ENCODE peak calls at places on chromosomes 7 and 10, in eight cellular contexts. One of them, this sample, is unnamed.
A peak's percentile ranks its signal among the peaks of the same experiment; 100 is the strongest.

GRCh38 chr7:45662018-45662417 is 87.8 kb downstream of the ADCY1 start:
- DNase-seq in neural progenitor cell: no peak
- DNase-seq in GM23338: no peak
- DNase-seq in MM.1S: no peak
- DNase-seq in HCT116: no peak
- DNase-seq in PC-3: no peak
- DNase-seq in GM23248: no peak
- DNase-seq in hepatocyte: no peak
- DNase-seq in this sample: no peak

GRCh38 chr7:92131093-92131492 is 3.2 kb downstream of the CYP51A1 start:
- DNase-seq in PC-3: no peak
- DNase-seq in HCT116: no peak
- DNase-seq in neural progenitor cell: no peak
- DNase-seq in GM23248: no peak
- DNase-seq in hepatocyte: no peak
- DNase-seq in GM23338: no peak
- DNase-seq in MM.1S: no peak
- DNase-seq in this sample: no peak

GRCh38 chr7:691361-692045 is 35.0 kb upstream of the DNAAF5 start:
- DNase-seq in GM23248: no peak
- DNase-seq in MM.1S: no peak
- DNase-seq in neural progenitor cell: no peak
- DNase-seq in GM23338: no peak
- DNase-seq in PC-3: no peak
- DNase-seq in hepatocyte: peak; percentile 2
- DNase-seq in HCT116: no peak
- DNase-seq in this sample: no peak

GRCh38 chr10:128631801-128632241 is 505.6 kb upstream of the MKI67 start:
- DNase-seq in GM23338: peak; percentile 66
- DNase-seq in MM.1S: peak; percentile 72
- DNase-seq in HCT116: peak; percentile 35
- DNase-seq in neural progenitor cell: peak; percentile 51
- DNase-seq in hepatocyte: peak; percentile 32
- DNase-seq in GM23248: peak; percentile 57
- DNase-seq in PC-3: no peak
- DNase-seq in this sample: peak; percentile 16

GRCh38 chr10:91901784-91902677 is 7.3 kb downstream of the FGFBP3 start:
- DNase-seq in GM23248: peak; percentile 93
- DNase-seq in GM23338: no peak
- DNase-seq in MM.1S: no peak
- DNase-seq in HCT116: peak; percentile 42
- DNase-seq in hepatocyte: peak; percentile 79
- DNase-seq in PC-3: peak; percentile 93
- DNase-seq in neural progenitor cell: no peak
- DNase-seq in this sample: no peak

GRCh38 chr7:21850531-21851285 is 95.0 kb downstream of the CDCA7L start:
- DNase-seq in HCT116: no peak
- DNase-seq in MM.1S: no peak
- DNase-seq in GM23248: peak; percentile 69
- DNase-seq in PC-3: peak; percentile 27
- DNase-seq in neural progenitor cell: no peak
- DNase-seq in hepatocyte: no peak
- DNase-seq in GM23338: no peak
- DNase-seq in this sample: no peak

GRCh38 chr7:129496653-129497052 is 5.7 kb upstream of the SMKR1 start:
- DNase-seq in neural progenitor cell: no peak
- DNase-seq in PC-3: no peak
- DNase-seq in hepatocyte: no peak
- DNase-seq in HCT116: no peak
- DNase-seq in GM23338: no peak
- DNase-seq in GM23248: no peak
- DNase-seq in MM.1S: no peak
- DNase-seq in this sample: no peak

GRCh38 chr10:34343764-34344163 is 471.3 kb downstream of the PARD3 start:
- DNase-seq in hepatocyte: no peak
- DNase-seq in GM23338: no peak
- DNase-seq in HCT116: no peak
- DNase-seq in PC-3: peak; percentile 79
- DNase-seq in GM23248: peak; percentile 29
- DNase-seq in neural progenitor cell: no peak
- DNase-seq in MM.1S: no peak
- DNase-seq in this sample: no peak

GRCh38 chr7:74485611-74486010 is 31.9 kb downstream of the GTF2IRD1 start:
- DNase-seq in HCT116: no peak
- DNase-seq in GM23248: no peak
- DNase-seq in GM23338: no peak
- DNase-seq in neural progenitor cell: no peak
- DNase-seq in hepatocyte: no peak
- DNase-seq in MM.1S: no peak
- DNase-seq in PC-3: no peak
- DNase-seq in this sample: no peak

GRCh38 chr10:113104071-113104470 is 154.0 kb downstream of the TCF7L2 start:
- DNase-seq in hepatocyte: no peak
- DNase-seq in GM23248: peak; percentile 73
- DNase-seq in neural progenitor cell: no peak
- DNase-seq in HCT116: no peak
- DNase-seq in MM.1S: no peak
- DNase-seq in GM23338: no peak
- DNase-seq in PC-3: no peak
- DNase-seq in this sample: no peak

DNA sequence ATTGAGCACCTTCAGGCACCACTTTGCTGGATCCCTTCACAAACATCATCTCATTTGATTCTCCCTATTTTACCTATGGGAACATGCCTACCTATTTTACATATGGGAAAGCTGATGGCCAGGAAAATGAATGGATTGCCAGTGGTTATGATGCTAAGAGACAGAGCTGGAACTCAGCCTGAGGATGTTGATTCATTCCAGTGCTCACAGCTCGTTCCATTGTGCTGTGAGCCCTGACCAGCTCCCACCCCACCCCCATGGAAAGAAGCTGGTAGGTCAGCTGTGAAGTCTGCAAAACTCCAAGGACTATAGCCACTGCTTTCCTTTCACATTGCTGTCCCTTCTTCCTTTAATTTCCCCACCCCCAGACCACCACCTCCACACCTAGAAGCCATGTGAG is 9.6 kb downstream of the UBTD1 start:
- DNase-seq in HCT116: no peak
- DNase-seq in GM23248: peak; percentile 80
- DNase-seq in GM23338: no peak
- DNase-seq in neural progenitor cell: no peak
- DNase-seq in hepatocyte: no peak
- DNase-seq in PC-3: peak; percentile 24
- DNase-seq in MM.1S: no peak
- DNase-seq in this sample: no peak
- TF ChIP-seq EZH2phosphoT487 in HCT116: no peak
- TF ChIP-seq EZH2phosphoT487 in GM23248: no peak
- TF ChIP-seq EZH2phosphoT487 in GM23338: no peak
- TF ChIP-seq EZH2phosphoT487 in neural progenitor cell: no peak
- TF ChIP-seq EZH2phosphoT487 in hepatocyte: no peak
- TF ChIP-seq EZH2phosphoT487 in PC-3: no peak
- TF ChIP-seq EZH2phosphoT487 in MM.1S: no peak
- TF ChIP-seq EZH2phosphoT487 in this sample: no peak

DNA sequence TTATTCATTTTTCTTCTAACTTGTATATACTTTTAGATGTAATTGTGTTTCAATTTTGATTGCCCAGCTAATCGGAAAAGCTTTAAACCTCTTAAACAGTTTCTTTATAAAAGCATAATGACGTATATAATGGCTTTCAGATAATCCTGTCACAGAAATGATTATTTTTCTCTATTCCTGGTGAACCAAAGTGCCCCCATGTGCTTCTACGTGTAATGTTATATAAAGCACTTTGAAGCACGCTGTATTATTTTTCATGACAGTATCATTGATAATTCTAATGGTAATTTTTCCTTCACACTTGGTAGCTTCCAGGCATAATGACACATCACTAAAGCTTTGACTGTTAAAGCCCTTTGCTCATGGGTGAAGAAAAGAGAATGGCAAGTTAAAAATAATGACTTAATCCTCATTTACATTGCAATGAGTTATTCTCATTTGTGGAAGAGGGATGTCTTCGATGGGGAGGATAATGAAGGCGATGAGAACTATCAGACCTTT is 460.0 kb downstream of the DPP6 start:
- DNase-seq in MM.1S: no peak
- DNase-seq in GM23248: no peak
- DNase-seq in PC-3: no peak
- DNase-seq in HCT116: no peak
- DNase-seq in neural progenitor cell: no peak
- DNase-seq in hepatocyte: no peak
- DNase-seq in GM23338: no peak
- DNase-seq in this sample: no peak
- H3K4me1 ChIP-seq in MM.1S: no peaks in the 10 kb centered on the region
- H3K4me1 ChIP-seq in GM23248: no peaks in the 10 kb centered on the region
- H3K4me1 ChIP-seq in PC-3: no peaks in the 10 kb centered on the region
- H3K4me1 ChIP-seq in HCT116: no peaks in the 10 kb centered on the region
- H3K4me1 ChIP-seq in neural progenitor cell: no peaks in the 10 kb centered on the region
- H3K4me1 ChIP-seq in hepatocyte: no peaks in the 10 kb centered on the region
- H3K4me1 ChIP-seq in GM23338: no peaks in the 10 kb centered on the region
- H3K4me1 ChIP-seq in this sample: no peaks in the 10 kb centered on the region

DNA sequence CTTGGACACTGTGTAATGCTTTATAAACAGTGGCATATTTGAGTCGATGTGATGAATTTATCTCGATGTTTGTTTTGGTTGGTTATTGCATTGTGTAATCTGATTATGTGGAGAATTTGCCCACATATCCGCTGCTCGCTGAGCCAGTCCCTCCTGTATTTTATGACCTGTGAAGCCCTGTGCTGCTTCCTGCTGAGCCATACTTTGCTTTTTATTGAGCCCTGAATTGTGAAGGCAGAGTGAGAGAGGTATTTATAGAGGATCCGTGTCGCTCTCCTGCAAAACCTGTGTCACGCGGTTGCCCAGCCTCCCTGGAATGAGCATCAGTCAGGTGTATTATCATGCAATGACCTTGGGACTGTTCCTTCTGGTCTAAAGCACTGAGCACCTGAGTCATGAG is 253.7 kb downstream of the ARHGAP21 start:
- DNase-seq in MM.1S: no peak
- DNase-seq in PC-3: peak; percentile 89
- DNase-seq in GM23338: no peak
- DNase-seq in hepatocyte: peak; percentile 84
- DNase-seq in GM23248: no peak
- DNase-seq in HCT116: no peak
- DNase-seq in neural progenitor cell: no peak
- DNase-seq in this sample: no peak
- H2AFZ ChIP-seq in MM.1S: no peak overlapping the region
- H2AFZ ChIP-seq in PC-3: no peak overlapping the region
- H2AFZ ChIP-seq in GM23338: no peak overlapping the region
- H2AFZ ChIP-seq in hepatocyte: no peak overlapping the region
- H2AFZ ChIP-seq in GM23248: no peak overlapping the region
- H2AFZ ChIP-seq in HCT116: no peak overlapping the region
- H2AFZ ChIP-seq in neural progenitor cell: no peak overlapping the region
- H2AFZ ChIP-seq in this sample: no peak overlapping the region

DNA sequence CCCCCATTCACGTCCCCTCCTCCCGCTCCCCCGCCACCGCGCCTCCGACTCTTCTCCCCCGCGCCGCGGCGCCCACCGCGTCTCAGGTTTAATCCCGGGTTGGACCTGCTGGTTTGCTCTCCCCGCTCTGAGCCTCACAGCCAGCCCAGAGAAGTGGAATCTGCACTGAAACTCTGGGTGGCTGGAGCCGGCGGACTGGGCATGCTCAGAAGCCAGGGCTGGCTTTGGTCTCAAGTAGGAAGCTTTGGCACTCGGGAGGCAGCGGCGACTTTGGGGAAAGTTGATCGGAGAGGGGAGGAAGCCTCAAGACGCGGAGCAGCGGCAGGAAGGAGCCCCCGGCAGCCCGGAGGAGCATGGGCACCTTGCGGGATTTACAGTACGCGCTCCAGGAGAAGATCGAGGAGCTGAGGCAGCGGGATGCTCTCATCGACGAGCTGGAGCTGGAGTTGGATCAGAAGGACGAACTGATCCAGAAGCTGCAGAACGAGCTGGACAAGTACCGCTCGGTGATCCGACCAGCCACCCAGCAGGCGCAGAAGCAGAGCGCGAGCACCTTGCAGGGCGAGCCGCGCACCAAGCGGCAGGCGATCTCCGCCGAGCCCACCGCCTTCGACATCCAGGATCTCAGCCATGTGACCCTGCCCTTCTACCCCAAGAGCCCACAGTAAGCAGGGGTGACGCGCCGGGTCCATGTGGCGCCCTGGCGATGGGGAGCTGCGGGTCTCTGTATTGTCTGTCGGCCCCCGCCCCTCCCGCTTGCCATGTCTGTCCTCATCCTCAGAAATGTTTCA is at the start of gene PRKG1:
- DNase-seq in PC-3: peak; percentile 97
- DNase-seq in MM.1S: peak; percentile 34
- DNase-seq in GM23248: peak; percentile 89
- DNase-seq in hepatocyte: peak; percentile 77
- DNase-seq in neural progenitor cell: peak; percentile 91
- DNase-seq in HCT116: no peak
- DNase-seq in GM23338: peak; percentile 86
- DNase-seq in this sample: no peak
- TF ChIP-seq EZH2phosphoT487 in PC-3: no peak
- TF ChIP-seq EZH2phosphoT487 in MM.1S: no peak
- TF ChIP-seq EZH2phosphoT487 in GM23248: no peak
- TF ChIP-seq EZH2phosphoT487 in hepatocyte: no peak
- TF ChIP-seq EZH2phosphoT487 in neural progenitor cell: no peak
- TF ChIP-seq EZH2phosphoT487 in HCT116: no peak
- TF ChIP-seq EZH2phosphoT487 in GM23338: no peak
- TF ChIP-seq EZH2phosphoT487 in this sample: no peak

DNA sequence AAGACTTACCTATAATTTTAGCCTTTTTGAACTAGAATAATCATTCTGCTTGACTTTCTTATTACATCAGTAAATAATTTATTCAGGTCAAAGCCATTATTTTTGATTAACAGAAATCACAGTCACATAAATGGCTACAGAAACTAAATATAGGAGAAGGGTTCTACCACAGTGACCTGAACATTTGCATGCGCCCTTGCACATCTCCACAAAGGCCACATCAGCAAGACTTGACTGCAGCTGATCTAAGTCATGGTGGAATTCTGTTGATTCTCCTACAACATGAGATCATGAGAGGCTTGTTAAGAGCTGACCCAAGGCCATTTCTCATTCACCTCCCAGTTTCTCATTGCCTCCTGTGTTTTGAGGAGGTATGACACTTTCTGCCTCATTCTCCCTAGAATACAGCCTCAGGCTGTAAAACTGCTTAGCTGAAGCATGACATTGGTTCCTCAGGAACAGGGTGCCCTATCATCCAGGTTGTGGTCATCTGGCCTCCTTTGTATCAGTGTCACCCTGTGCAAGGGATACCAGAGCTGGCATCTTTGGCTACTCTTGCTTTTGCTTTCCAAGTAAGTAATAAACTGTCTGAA is 6.7 kb upstream of the IMMP2L start:
- DNase-seq in MM.1S: no peak
- DNase-seq in hepatocyte: no peak
- DNase-seq in GM23338: no peak
- DNase-seq in PC-3: no peak
- DNase-seq in HCT116: no peak
- DNase-seq in GM23248: no peak
- DNase-seq in neural progenitor cell: no peak
- DNase-seq in this sample: peak; percentile 17
- H3K4me1 ChIP-seq in MM.1S: no peaks in the 10 kb centered on the region
- H3K4me1 ChIP-seq in hepatocyte: no peaks in the 10 kb centered on the region
- H3K4me1 ChIP-seq in GM23338: no peaks in the 10 kb centered on the region
- H3K4me1 ChIP-seq in PC-3: no peaks in the 10 kb centered on the region
- H3K4me1 ChIP-seq in HCT116: no peaks in the 10 kb centered on the region
- H3K4me1 ChIP-seq in GM23248: no peaks in the 10 kb centered on the region
- H3K4me1 ChIP-seq in neural progenitor cell: no peaks in the 10 kb centered on the region
- H3K4me1 ChIP-seq in this sample: peaks cover 14% of the 10 kb centered on the region

DNA sequence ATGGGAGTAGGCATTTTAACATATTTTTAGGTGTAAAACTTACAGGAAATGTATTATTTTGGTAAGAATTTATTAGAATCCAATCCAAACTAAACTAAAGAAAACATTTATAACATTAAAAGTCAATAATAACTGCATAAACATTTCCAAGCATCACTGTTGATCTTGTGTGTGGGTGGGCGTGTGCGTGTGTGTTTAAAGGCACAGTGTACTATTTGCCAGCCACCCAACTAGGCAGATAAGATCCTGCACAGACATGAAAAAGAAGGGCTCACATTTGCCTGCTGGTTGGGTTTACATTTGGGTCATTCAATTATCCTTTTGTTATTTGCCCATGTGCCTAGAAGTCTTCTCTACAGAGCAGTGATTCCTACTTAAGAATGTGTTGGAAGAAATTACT is 31.0 kb upstream of the WNT16 start:
- DNase-seq in GM23248: no peak
- DNase-seq in PC-3: no peak
- DNase-seq in HCT116: no peak
- DNase-seq in neural progenitor cell: no peak
- DNase-seq in MM.1S: no peak
- DNase-seq in hepatocyte: no peak
- DNase-seq in GM23338: no peak
- DNase-seq in this sample: no peak
- H2AFZ ChIP-seq in GM23248: no peak overlapping the region
- H2AFZ ChIP-seq in PC-3: no peak overlapping the region
- H2AFZ ChIP-seq in HCT116: peak overlapping the region; percentile 36
- H2AFZ ChIP-seq in neural progenitor cell: no peak overlapping the region
- H2AFZ ChIP-seq in MM.1S: no peak overlapping the region
- H2AFZ ChIP-seq in hepatocyte: no peak overlapping the region
- H2AFZ ChIP-seq in GM23338: no peak overlapping the region
- H2AFZ ChIP-seq in this sample: peak overlapping the region; percentile 38